ENCODE peak calls at places on chromosomes 1 and 21, in ten cellular contexts. W is RWPE1; K is Peyer's patch; F is left lung; I is kidney; D is CD8-positive, alpha-beta T cell; B is thoracic aorta; E is coronary artery; V is right lobe of liver; U is heart left ventricle. G is an unnamed sample.

GRCh38 chr1:72224506-72224905 is 57.8 kb downstream of the NEGR1 start:
- DNase-seq in B (no peak), W (no peak), F (no peak), D (no peak), V (no peak), K (no peak), U (no peak), E (no peak), I (no peak), G (no peak)

GRCh38 chr1:2834741-2835564 is 33.5 kb upstream of the TTC34 start:
- DNase-seq in E (no peak), B (no peak), D (no peak), I (peak; percentile 64), V (no peak), U (no peak), K (no peak), W (no peak), F (no peak), G (no peak)

GRCh38 chr1:213939888-213940287 is 47.9 kb upstream of the PROX1 start:
- DNase-seq in E (no peak), K (no peak), I (no peak), B (no peak), U (no peak), F (no peak), V (no peak), W (no peak), D (no peak), G (no peak)

GRCh38 chr1:217135569-217135915 is 412.3 kb upstream of the ESRRG start:
- DNase-seq in V (no peak), B (no peak), D (no peak), U (no peak), I (peak; percentile 58), W (peak; percentile 13), K (no peak), F (no peak), E (peak; percentile 69), G (no peak)

GRCh38 chr1:201711101-201711597 is 117.8 kb upstream of the IPO9 start:
- DNase-seq in B (no peak), U (no peak), F (no peak), D (no peak), V (no peak), W (no peak), E (no peak), K (no peak), I (no peak), G (peak; percentile 80)

GRCh38 chr1:234896477-234897364 is 231.9 kb downstream of the TOMM20 start:
- DNase-seq in D (no peak), I (no peak), W (no peak), F (no peak), U (no peak), B (no peak), K (no peak), E (no peak), V (no peak), G (no peak)

GRCh38 chr1:7491089-7491817 is 279.8 kb upstream of the VAMP3 start:
- DNase-seq in U (no peak), F (peak; percentile 50), E (no peak), W (no peak), B (no peak), K (no peak), I (no peak), V (no peak), D (no peak), G (no peak)

GRCh38 chr1:165851034-165851658 is 23.7 kb downstream of the UCK2 start:
- DNase-seq in D (no peak), K (no peak), W (peak; percentile 66), E (no peak), V (no peak), F (no peak), U (no peak), I (no peak), B (no peak), G (no peak)

GRCh38 chr1:176201568-176201967 is 5.5 kb downstream of the COP1 start:
- DNase-seq in V (no peak), W (no peak), E (no peak), K (no peak), B (no peak), I (no peak), D (no peak), U (no peak), F (no peak), G (no peak)

GRCh38 chr1:189431437-189431836 is 1046.2 kb downstream of the BRINP3 start:
- DNase-seq in D (no peak), V (no peak), E (no peak), W (no peak), B (no peak), U (no peak), F (no peak), K (no peak), I (no peak), G (no peak)

GRCh38 chr1:243587823-243588560 is 262.1 kb downstream of the AKT3 start:
- DNase-seq in B (no peak), V (no peak), K (no peak), W (no peak), D (no peak), F (no peak), U (no peak), E (no peak), I (no peak), G (no peak)

GRCh38 chr1:55412060-55412459 is 196.9 kb upstream of the USP24 start:
- DNase-seq in W (no peak), B (no peak), U (no peak), E (no peak), V (no peak), F (no peak), I (no peak), K (no peak), D (no peak), G (no peak)

GRCh38 chr1:154689063-154689462 is 81.1 kb upstream of the ADAR start:
- DNase-seq in B (no peak), V (no peak), D (no peak), E (no peak), I (no peak), F (no peak), W (no peak), U (no peak), K (no peak), G (no peak)

GRCh38 chr1:61951731-61952585 is 209.7 kb downstream of the PATJ start:
- DNase-seq in E (no peak), F (no peak), I (no peak), D (no peak), W (no peak), U (peak; percentile 40), B (no peak), V (no peak), K (no peak), G (no peak)

GRCh38 chr1:24286246-24287010 is 32.7 kb upstream of the GRHL3 start:
- DNase-seq in U (no peak), K (no peak), I (no peak), D (no peak), W (no peak), B (no peak), V (no peak), E (no peak), F (no peak), G (no peak)
- TF ChIP-seq CTCF in U (no peak), K (no peak), I (no peak), D (no peak), W (no peak), B (no peak), V (no peak), E (no peak), F (no peak), G (no peak)

GRCh38 chr1:33008051-33008914 is 28.4 kb downstream of the AK2 start:
- DNase-seq in K (no peak), W (no peak), D (no peak), F (peak; percentile 73), B (no peak), U (no peak), E (no peak), V (no peak), I (no peak), G (peak; percentile 40)
- H3K27ac ChIP-seq in K (no peak overlapping the region), W (peak overlapping the region; percentile 46), D (no peak overlapping the region), F (peak overlapping the region; percentile 60), B (no peak overlapping the region), U (peak overlapping the region; percentile 84), E (no peak overlapping the region), V (no peak overlapping the region), I (peak overlapping the region; percentile 29), G (no peak overlapping the region)

GRCh38 chr21:33367309-33367973 is 35.8 kb upstream of the IFNGR2 start:
- DNase-seq in D (no peak), W (no peak), V (no peak), U (no peak), F (no peak), E (no peak), B (no peak), K (no peak), I (no peak), G (no peak)

GRCh38 chr21:33368124-33368523 is 35.1 kb upstream of the IFNGR2 start:
- DNase-seq in F (no peak), D (no peak), V (no peak), I (no peak), U (no peak), W (no peak), B (no peak), E (no peak), K (no peak), G (no peak)

GRCh38 chr21:33368576-33368975 is 34.6 kb upstream of the IFNGR2 start:
- DNase-seq in W (no peak), U (no peak), V (no peak), D (no peak), I (no peak), B (no peak), K (no peak), F (no peak), E (no peak), G (no peak)

GRCh38 chr21:33370292-33370691 is 32.9 kb upstream of the IFNGR2 start:
- DNase-seq in U (no peak), B (no peak), D (no peak), V (no peak), E (no peak), K (no peak), W (no peak), F (no peak), I (no peak), G (no peak)

GRCh38 chr21:33369586-33369985 is 33.6 kb upstream of the IFNGR2 start:
- DNase-seq in V (no peak), I (no peak), K (no peak), E (no peak), U (no peak), B (no peak), F (no peak), D (no peak), W (no peak), G (no peak)
- TF ChIP-seq CTCF in V (no peak), I (no peak), K (no peak), E (no peak), U (no peak), B (no peak), F (no peak), D (no peak), W (no peak), G (no peak)

DNA sequence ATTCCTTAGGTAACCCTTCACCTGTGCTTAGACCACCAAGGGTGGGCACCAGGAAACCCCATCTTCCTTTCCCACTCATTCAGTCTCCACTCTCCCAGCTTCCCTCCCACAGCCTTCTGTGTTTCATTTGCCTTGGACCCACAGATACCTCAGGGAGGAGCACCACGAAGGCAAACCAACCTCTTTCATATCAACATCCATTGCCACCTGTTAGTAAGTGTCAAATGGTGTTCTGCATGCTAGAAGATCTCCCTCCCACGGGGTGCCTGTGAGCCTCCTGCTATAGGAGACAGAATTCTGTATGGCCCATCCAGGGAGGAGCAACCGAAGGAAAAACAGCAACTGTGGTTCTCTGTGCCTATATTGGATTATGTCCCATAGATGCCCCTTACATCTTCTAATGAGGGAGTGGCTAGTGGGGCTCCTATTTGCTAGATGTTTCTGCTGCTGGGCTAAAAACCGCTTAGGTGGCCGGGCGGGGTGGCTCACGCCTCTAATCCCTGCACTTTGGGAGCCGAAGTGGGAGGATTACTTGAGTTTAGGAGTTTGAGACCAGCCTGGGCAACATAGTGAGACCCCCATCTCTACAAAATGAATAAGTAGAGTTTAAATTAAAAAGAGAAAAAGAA is 25.6 kb upstream of the SCCPDH start:
- DNase-seq in K (no peak), W (no peak), D (no peak), E (no peak), B (no peak), F (no peak), V (no peak), I (no peak), U (no peak), G (no peak)
- H3K27ac ChIP-seq in K (peak overlapping the region; percentile 19), W (no peak overlapping the region), D (no peak overlapping the region), E (no peak overlapping the region), B (no peak overlapping the region), F (no peak overlapping the region), V (peak overlapping the region; percentile 31), I (peak overlapping the region; percentile 32), U (peak overlapping the region; percentile 68), G (no peak overlapping the region)

G was measured in tibial artery.